ENCODE peak calls at places on chromosomes 7 and 10, in ten cellular contexts. C, O, J, R, W, L, G, K, V and I are unnamed samples.

GRCh38 chr10:71725998-71726672 is 6.6 kb upstream of the C10orf105 start:
- DNase-seq in V (peak; percentile 39), L (no peak), C (no peak), G (peak; percentile 67), O (no peak), J (no peak), K (no peak), W (no peak), R (no peak), I (peak; percentile 44)

GRCh38 chr7:131336956-131337355 is 9.3 kb downstream of the MKLN1 start:
- DNase-seq in O (no peak), G (no peak), L (no peak), K (no peak), R (no peak), J (no peak), W (no peak), C (no peak), V (peak; percentile 31), I (no peak)

GRCh38 chr7:98294798-98295382 is 13.4 kb downstream of the BRI3 start:
- DNase-seq in V (peak; percentile 47), G (peak; percentile 32), O (peak; percentile 77), R (peak; percentile 68), K (peak; percentile 78), W (peak; percentile 86), C (no peak), J (no peak), L (no peak), I (peak; percentile 84)

GRCh38 chr10:118903251-118903650 is 126.3 kb upstream of the NANOS1 start:
- DNase-seq in L (no peak), G (no peak), V (no peak), C (no peak), J (no peak), W (no peak), R (no peak), O (no peak), K (no peak), I (no peak)

GRCh38 chr7:33979807-33980355 is 74.5 kb downstream of the BMPER start:
- DNase-seq in J (peak; percentile 98), R (no peak), L (no peak), G (no peak), C (no peak), W (no peak), O (no peak), K (no peak), V (peak; percentile 99), I (peak; percentile 40)

GRCh38 chr10:104903433-104903832 is 262.3 kb downstream of the SORCS3 start:
- DNase-seq in V (no peak), L (no peak), C (no peak), O (no peak), G (no peak), J (no peak), W (no peak), R (no peak), K (no peak), I (no peak)

GRCh38 chr7:158484801-158485531 is 102.7 kb downstream of the PTPRN2 start:
- DNase-seq in G (no peak), W (no peak), V (no peak), L (no peak), R (no peak), O (no peak), C (no peak), K (no peak), J (no peak), I (no peak)

GRCh38 chr10:1417574-1417973 is 319.8 kb downstream of the ADARB2 start:
- DNase-seq in L (no peak), C (no peak), G (no peak), J (no peak), O (no peak), V (no peak), K (peak; percentile 13), R (no peak), W (peak; percentile 72), I (no peak)

GRCh38 chr7:147245274-147245673 is 1128.7 kb downstream of the CNTNAP2 start:
- DNase-seq in G (no peak), C (peak; percentile 32), L (no peak), W (peak; percentile 39), O (no peak), R (peak; percentile 20), K (peak; percentile 45), J (no peak), V (peak; percentile 24), I (peak; percentile 64)

GRCh38 chr10:7408003-7408493 is 2.8 kb downstream of the SFMBT2 start:
- DNase-seq in R (peak; percentile 24), K (no peak), G (peak; percentile 12), J (no peak), L (peak; percentile 80), C (no peak), V (no peak), O (peak; percentile 78), W (peak; percentile 82), I (peak; percentile 41)

DNA sequence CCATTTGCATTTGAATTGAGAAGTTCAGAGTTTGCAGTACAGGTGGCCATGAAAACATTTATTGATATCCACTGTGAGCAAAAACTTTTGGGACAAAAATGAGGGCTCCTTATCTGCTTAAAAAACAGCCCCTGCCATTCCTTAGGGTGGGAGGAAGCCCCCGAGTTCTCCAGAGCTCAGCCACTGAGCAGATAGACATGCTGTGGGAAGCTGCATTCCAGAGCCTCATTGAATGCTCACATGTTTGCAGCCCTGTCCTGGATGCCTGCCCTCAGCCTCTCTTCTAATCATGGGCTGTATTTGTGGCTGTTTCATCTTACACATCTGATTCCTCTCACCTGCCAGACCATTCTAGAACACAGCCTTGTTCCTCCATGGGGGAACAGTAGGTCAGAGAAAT is 33.3 kb downstream of the PLPP4 start:
- DNase-seq in R (no peak), K (no peak), O (no peak), C (no peak), J (no peak), G (no peak), L (no peak), W (no peak), V (no peak), I (no peak)
- H3K4me1 ChIP-seq in R (no peaks in the 10 kb centered on the region), K (no peaks in the 10 kb centered on the region), O (no peaks in the 10 kb centered on the region), C (no peaks in the 10 kb centered on the region), J (no peaks in the 10 kb centered on the region), G (no peaks in the 10 kb centered on the region), L (no peaks in the 10 kb centered on the region), W (no peaks in the 10 kb centered on the region), V (no peaks in the 10 kb centered on the region), I (no peaks in the 10 kb centered on the region)

GRCh38 chr7:117386125-117386709 is 41.1 kb downstream of the ASZ1 start:
- DNase-seq in K (no peak), O (no peak), W (no peak), R (no peak), C (no peak), J (no peak), V (peak; percentile 74), G (no peak), L (no peak), I (no peak)

GRCh38 chr7:117384693-117385092 is 42.6 kb downstream of the ASZ1 start:
- DNase-seq in C (no peak), K (no peak), V (no peak), J (no peak), R (no peak), O (no peak), G (no peak), L (no peak), W (no peak), I (no peak)

GRCh38 chr7:117383826-117384225 is 43.5 kb downstream of the ASZ1 start:
- DNase-seq in J (no peak), K (no peak), W (no peak), R (no peak), L (no peak), C (no peak), G (no peak), V (no peak), O (no peak), I (no peak)

GRCh38 chr7:117381357-117381756 is 45.9 kb downstream of the ASZ1 start:
- DNase-seq in O (no peak), V (no peak), K (no peak), G (no peak), C (no peak), J (no peak), W (no peak), L (no peak), R (no peak), I (no peak)

DNA sequence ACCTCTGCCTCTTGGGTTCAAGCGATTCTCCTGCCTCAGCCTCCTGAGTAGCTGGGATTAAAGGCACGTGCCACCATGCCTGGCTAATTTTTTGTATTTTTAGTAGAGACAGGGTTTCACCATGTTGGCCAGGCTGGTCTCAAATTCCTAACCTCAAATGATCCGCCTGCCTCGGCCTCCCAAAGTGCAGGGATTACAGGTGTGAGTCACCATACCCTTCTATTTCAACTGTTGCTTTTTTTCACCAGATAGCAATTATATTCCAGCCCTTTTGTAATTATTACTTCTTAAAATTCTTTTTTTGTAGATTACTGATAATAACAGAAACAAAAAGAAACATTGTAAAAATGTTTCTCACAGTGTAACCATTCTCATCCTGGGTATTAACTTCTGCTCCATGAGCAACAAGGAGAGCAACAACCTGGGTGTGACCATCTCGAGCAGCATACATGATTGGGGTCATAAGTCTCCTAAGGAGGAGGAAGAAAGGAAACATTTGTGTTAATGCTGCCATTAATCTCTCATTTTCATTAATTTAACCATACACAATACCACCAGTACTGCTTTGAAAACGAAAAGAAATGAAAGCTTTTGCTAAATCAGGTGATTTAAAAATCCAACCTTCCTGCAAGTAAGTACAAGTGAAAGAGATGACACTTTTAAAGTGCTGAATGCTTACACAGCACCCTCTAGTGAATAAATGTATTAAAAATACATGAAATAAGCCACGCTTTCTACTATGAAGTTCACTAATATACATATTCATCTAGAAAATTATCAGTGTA is 41.8 kb downstream of the ASZ1 start:
- DNase-seq in C (peak; percentile 24), G (peak; percentile 47), R (no peak), L (no peak), V (peak; percentile 53), K (no peak), W (no peak), O (no peak), J (no peak), I (peak; percentile 25)
- TF ChIP-seq CTCF in C (peak; percentile 62), G (peak; percentile 10), R (no peak), L (no peak), V (peak; percentile 58), K (no peak), W (peak; percentile 34), O (peak; percentile 41), J (no peak), I (peak; percentile 58)

GRCh38 chr7:26636808-26637207 is 227.6 kb downstream of the SKAP2 start:
- DNase-seq in L (no peak), V (no peak), C (no peak), J (no peak), W (no peak), R (no peak), G (no peak), O (no peak), K (no peak), I (no peak)
- H3K4me1 ChIP-seq in L (no peaks in the 10 kb centered on the region), V (no peaks in the 10 kb centered on the region), C (no peaks in the 10 kb centered on the region), J (peaks cover 7% of the 10 kb centered on the region), W (no peaks in the 10 kb centered on the region), R (no peaks in the 10 kb centered on the region), G (no peaks in the 10 kb centered on the region), O (no peaks in the 10 kb centered on the region), K (no peaks in the 10 kb centered on the region), I (no peaks in the 10 kb centered on the region)

GRCh38 chr10:54983255-54983654 is 182.2 kb upstream of the PCDH15 start:
- DNase-seq in L (no peak), R (no peak), G (no peak), C (no peak), V (no peak), J (no peak), W (no peak), O (no peak), K (no peak), I (no peak)

DNA sequence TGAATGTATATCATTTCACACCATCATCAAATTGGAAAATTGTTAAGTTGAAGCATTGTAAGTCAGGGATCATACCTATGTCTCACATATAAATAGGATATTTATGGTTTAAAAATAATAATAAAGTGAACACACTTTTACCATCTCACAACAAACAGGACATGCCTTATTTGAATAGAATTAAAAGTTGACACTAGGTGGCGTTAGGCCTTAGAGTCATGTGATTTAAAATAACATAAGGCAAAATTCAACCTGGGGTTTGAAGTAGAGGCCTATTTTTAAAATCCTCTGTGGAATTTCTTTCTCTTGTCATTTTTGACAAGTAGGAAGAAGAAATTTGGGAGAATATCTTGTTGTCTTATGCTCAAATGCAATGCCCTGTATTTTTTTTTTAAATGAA is 184.7 kb upstream of the PCDH15 start:
- DNase-seq in G (peak; percentile 21), W (no peak), C (no peak), K (no peak), V (no peak), J (no peak), R (no peak), L (no peak), O (no peak), I (peak; percentile 43)
- TF ChIP-seq CTCF in G (peak; percentile 27), W (peak; percentile 27), C (peak; percentile 49), K (no peak), V (peak; percentile 33), J (no peak), R (no peak), L (no peak), O (peak; percentile 47), I (peak; percentile 53)